ENCODE peak calls at places on chromosome 5, in six cellular contexts. V is ovary, N is esophagus squamous epithelium, A is suprapubic skin, J is DND-41, H is PC-9. W is an unnamed sample. For H3K4me1, the result is how much of the 10 kb centered on the place peaks cover.

GRCh38 chr5:93279292-93279974 is 301.6 kb downstream of the NR2F1-AS1 start:
- DNase-seq in N (no peak), A (no peak), J (no peak), V (no peak), H (no peak), W (no peak)

GRCh38 chr5:130096488-130096887 is 192.2 kb downstream of the CHSY3 start:
- DNase-seq in N (no peak), A (no peak), V (no peak), H (no peak), J (no peak), W (no peak)

GRCh38 chr5:116773926-116774325 is 199.3 kb upstream of the SEMA6A start:
- DNase-seq in A (no peak), V (no peak), H (no peak), N (no peak), J (no peak), W (no peak)

GRCh38 chr5:165844571-165844970 is 2339.2 kb downstream of the MAT2B start:
- DNase-seq in N (no peak), A (no peak), J (no peak), H (no peak), V (no peak), W (no peak)

GRCh38 chr5:169178754-169179153 is 122.2 kb downstream of the SLIT3 start:
- DNase-seq in V (no peak), A (no peak), H (no peak), J (no peak), N (no peak), W (no peak)

GRCh38 chr5:64766105-64766504 is 2.4 kb downstream of the SREK1IP1 start:
- DNase-seq in N (no peak), A (no peak), J (no peak), V (no peak), H (peak), W (no peak)

GRCh38 chr5:83145882-83146331 is 68.6 kb downstream of the XRCC4 start:
- DNase-seq in N (no peak), A (no peak), J (no peak), V (no peak), H (no peak), W (no peak)

GRCh38 chr5:118548761-118549160 is 439.6 kb downstream of the DTWD2 start:
- DNase-seq in N (no peak), A (no peak), V (no peak), J (no peak), H (no peak), W (no peak)

GRCh38 chr5:67381240-67381875 is 184.8 kb upstream of the CD180 start:
- DNase-seq in A (no peak), H (no peak), V (no peak), J (no peak), N (no peak), W (no peak)

GRCh38 chr5:174560861-174561260 is 163.5 kb upstream of the MSX2 start:
- DNase-seq in N (no peak), H (no peak), A (no peak), J (no peak), V (no peak), W (no peak)

GRCh38 chr5:154220625-154221024 is 30.1 kb downstream of the GALNT10 start:
- DNase-seq in J (no peak), A (no peak), N (no peak), V (no peak), H (peak), W (no peak)

GRCh38 chr5:140883373-140883772 is 1.4 kb downstream of the PCDHA13 start:
- DNase-seq in A (no peak), V (no peak), H (no peak), N (no peak), J (no peak), W (no peak)

GRCh38 chr5:149528661-149529060 is 22.6 kb downstream of the CSNK1A1 start:
- DNase-seq in N (no peak), H (no peak), A (no peak), J (no peak), V (no peak), W (no peak)
- H3K4me1 ChIP-seq in N (under half), H (under half), A (half or more), J (under half), V (under half), W (half or more)

GRCh38 chr5:173235499-173236394 is 741 bp upstream of the NKX2-5 start:
- DNase-seq in H (no peak), J (no peak), N (no peak), V (no peak), A (no peak), W (no peak)
- TF ChIP-seq CTCF in H (no peak), J (no peak), N (no peak), V (no peak), A (no peak), W (no peak)

DNA sequence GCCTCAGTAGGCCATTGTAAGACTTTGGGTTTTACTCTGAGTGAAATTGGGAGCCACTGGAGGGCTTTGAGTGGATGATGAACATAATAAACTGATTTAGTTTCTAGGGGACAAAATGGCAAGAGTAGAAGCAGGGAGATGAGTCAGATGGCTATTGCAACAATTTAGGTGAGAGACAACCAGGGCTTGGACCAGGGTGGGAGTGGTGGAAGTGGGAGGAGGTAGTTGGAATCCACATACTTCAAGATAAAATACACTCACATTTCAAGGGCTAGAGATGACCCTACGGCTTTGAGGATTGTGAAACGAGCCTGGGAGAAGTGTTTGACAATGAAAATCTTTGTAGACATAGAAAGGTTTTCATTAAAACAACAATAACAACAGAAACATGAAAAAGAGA is 136.3 kb downstream of the ACTBL2 start:
- DNase-seq in V (no peak), J (no peak), H (no peak), A (no peak), N (no peak), W (no peak)
- H3K4me3 ChIP-seq in V (no peak), J (no peak), H (no peak), A (no peak), N (no peak), W (no peak)

GRCh38 chr5:32160228-32160627 is 13.9 kb downstream of the GOLPH3 start:
- DNase-seq in J (no peak), N (no peak), H (no peak), A (no peak), V (no peak), W (no peak)

GRCh38 chr5:32165597-32165996 is 8.5 kb downstream of the GOLPH3 start:
- DNase-seq in V (no peak), J (no peak), N (no peak), H (no peak), A (no peak), W (no peak)

GRCh38 chr5:32163053-32163452 is 11.1 kb downstream of the GOLPH3 start:
- DNase-seq in J (no peak), N (no peak), A (no peak), V (no peak), H (no peak), W (no peak)

GRCh38 chr5:32159328-32160072 is 14.6 kb downstream of the GOLPH3 start:
- DNase-seq in N (no peak), V (no peak), A (no peak), H (no peak), J (no peak), W (no peak)

GRCh38 chr5:32163785-32164184 is 10.3 kb downstream of the GOLPH3 start:
- DNase-seq in A (no peak), J (no peak), V (no peak), N (no peak), H (no peak), W (no peak)
- H3K4me1 ChIP-seq in A (half or more), J (under half), V (under half), N (under half), H (under half), W (under half)

GRCh38 chr5:2848634-2849033 is 97.2 kb upstream of the IRX2 start:
- DNase-seq in V (no peak), N (no peak), J (no peak), H (no peak), A (no peak), W (no peak)
- TF ChIP-seq CTCF in V (no peak), N (no peak), J (peak), H (peak), A (no peak), W (no peak)

DNA sequence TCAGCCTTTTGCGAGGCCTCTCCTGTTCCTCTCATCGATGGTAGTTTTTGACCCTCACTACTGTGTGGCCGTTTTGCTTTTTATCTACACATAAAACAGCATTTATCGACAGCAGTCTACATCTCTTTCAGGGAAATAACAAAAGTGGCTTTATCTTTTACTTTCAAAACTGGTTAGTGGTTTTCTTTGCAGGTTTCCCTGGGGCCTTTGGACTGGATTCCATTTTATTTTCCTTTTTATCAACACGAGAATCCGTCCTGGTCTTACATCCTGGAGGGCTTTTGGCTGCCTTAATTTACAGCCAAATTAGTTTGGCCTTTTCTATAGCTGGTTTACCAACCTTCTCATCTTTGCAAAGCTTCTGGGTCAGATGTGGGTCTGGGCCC is 775 bp upstream of the PKD2L2 start:
- DNase-seq in A (no peak), V (no peak), N (no peak), J (no peak), H (no peak), W (no peak)
- H3K4me3 ChIP-seq in A (peak), V (peak), N (peak), J (peak), H (peak), W (peak)

DNA sequence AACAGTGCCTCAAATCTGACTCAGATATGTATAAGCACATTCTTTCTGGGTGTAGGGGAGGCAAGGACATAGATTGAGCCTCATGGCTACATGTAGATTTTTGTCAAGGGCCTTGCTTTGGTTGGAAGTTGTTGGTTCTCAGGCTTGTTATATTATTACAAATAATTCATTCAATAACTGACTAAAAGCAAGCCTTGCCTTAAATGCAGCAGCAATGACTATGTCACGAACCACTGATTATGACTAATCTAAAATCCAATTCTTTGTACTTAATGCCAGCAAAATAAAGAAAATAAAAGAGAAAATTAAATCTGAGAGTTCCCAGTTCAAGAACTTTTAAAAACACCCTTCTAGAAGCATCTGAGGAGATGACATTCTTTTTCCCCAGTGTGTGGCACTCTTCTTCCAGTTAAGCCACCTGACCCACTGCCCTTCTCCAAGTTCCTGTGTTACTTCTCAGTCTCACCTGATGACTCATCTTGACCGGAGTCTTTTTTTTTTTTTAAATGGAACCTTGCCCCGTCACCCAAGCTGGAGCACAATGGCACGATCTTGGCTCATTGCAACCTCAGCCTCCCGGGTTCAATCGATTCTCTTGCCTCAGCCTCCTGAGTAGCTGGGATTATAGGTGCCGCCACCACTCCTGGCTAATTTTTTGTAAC is 223.9 kb upstream of the DAB2 start:
- DNase-seq in J (no peak), N (no peak), H (peak), V (no peak), A (no peak), W (no peak)
- H3K4me1 ChIP-seq in J (under half), N (under half), H (under half), V (under half), A (under half), W (under half)

GRCh38 chr5:58922392-58923171 is 339.7 kb downstream of the RAB3C start:
- DNase-seq in A (peak), V (no peak), N (no peak), H (no peak), J (no peak), W (no peak)

GRCh38 chr5:58921106-58921505 is 338.2 kb downstream of the RAB3C start:
- DNase-seq in H (no peak), N (no peak), A (no peak), V (no peak), J (no peak), W (no peak)

GRCh38 chr5:58924306-58924705 is 341.4 kb downstream of the RAB3C start:
- DNase-seq in V (no peak), H (no peak), A (no peak), N (no peak), J (no peak), W (no peak)

GRCh38 chr5:58925627-58926545 is 343.0 kb downstream of the RAB3C start:
- DNase-seq in J (no peak), V (no peak), H (no peak), N (no peak), A (no peak), W (no peak)

DNA sequence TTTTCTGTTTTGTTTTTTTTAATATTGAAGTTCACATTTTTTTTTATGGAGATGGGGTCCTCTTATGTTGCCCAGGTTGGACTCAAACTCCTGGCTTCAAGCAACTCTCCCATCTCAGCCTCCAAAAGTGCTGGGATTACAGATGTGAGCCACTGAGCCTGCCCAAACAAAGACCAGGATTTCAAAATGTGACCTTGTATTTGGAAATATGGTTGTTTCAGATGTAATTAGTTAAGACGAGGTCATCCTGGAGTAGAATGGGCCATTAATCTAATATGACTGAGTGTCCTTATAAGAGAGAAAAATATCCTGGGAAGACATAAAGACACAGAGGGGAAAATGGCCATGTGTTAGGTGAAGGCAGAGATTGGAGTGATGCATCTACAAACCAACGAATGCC is 340.5 kb downstream of the RAB3C start:
- DNase-seq in A (no peak), H (no peak), V (no peak), J (no peak), N (no peak), W (no peak)
- TF ChIP-seq CTCF in A (no peak), H (no peak), V (no peak), J (no peak), N (no peak), W (no peak)

W was measured in CD8-positive, alpha-beta T cell.